ENCODE peak calls at places on chromosomes 3 and 15, in four cellular contexts. S is CD8-positive, alpha-beta T cell; X is IMR-90; G is thoracic aorta. B is an unnamed sample.

GRCh38 chr3:136078421-136079364 is 113.2 kb downstream of the PPP2R3A start:
- DNase-seq in S (no peak), X (peak), G (no peak), B (no peak)

GRCh38 chr15:25246641-25247417 is 192.0 kb downstream of the UBE3A start:
- DNase-seq in S (no peak), X (no peak), G (no peak), B (peak)

GRCh38 chr3:196979545-196979944 is 10.9 kb upstream of the PIGZ start:
- DNase-seq in S (no peak), X (peak), G (no peak), B (no peak)

GRCh38 chr3:57652203-57652602 is 40.7 kb downstream of the DENND6A start:
- DNase-seq in S (no peak), X (no peak), G (no peak), B (no peak)

GRCh38 chr15:74869726-74870407 is 3.3 kb downstream of the SCAMP2 start:
- DNase-seq in S (no peak), X (peak), G (no peak), B (peak)

GRCh38 chr15:69305204-69305931 is 6.7 kb downstream of the PAQR5 start:
- DNase-seq in S (no peak), X (peak), G (peak), B (no peak)

GRCh38 chr3:97795951-97796350 is 25.9 kb upstream of the CRYBG3 start:
- DNase-seq in S (no peak), X (no peak), G (no peak), B (no peak)

GRCh38 chr3:18743761-18744160 is 318.6 kb upstream of the SATB1 start:
- DNase-seq in S (no peak), X (no peak), G (no peak), B (no peak)

GRCh38 chr3:71489315-71489761 is 94.2 kb downstream of the FOXP1 start:
- DNase-seq in S (no peak), X (no peak), G (no peak), B (no peak)

GRCh38 chr3:62539762-62540161 is 166.4 kb upstream of the FEZF2 start:
- DNase-seq in S (no peak), X (no peak), G (no peak), B (no peak)

GRCh38 chr3:64353256-64353655 is 128.0 kb upstream of the PRICKLE2 start:
- DNase-seq in S (no peak), X (peak), G (no peak), B (no peak)

GRCh38 chr3:16978234-16978920 is 93.6 kb downstream of the PLCL2 start:
- DNase-seq in S (no peak), X (peak), G (no peak), B (no peak)

GRCh38 chr15:80061581-80061980 is 2.1 kb downstream of the ZFAND6 start:
- DNase-seq in S (no peak), X (peak), G (no peak), B (no peak)

GRCh38 chr15:63923993-63924950 is 90.5 kb upstream of the HERC1 start:
- DNase-seq in S (no peak), X (no peak), G (no peak), B (no peak)

GRCh38 chr3:112302881-112303761 is 9.1 kb upstream of the SLC9C1 start:
- DNase-seq in S (no peak), X (peak), G (no peak), B (no peak)

GRCh38 chr3:116445291-116445841 is at the start of gene LSAMP:
- DNase-seq in S (no peak), X (peak), G (no peak), B (no peak)

GRCh38 chr3:182921665-182922355 is 58.5 kb downstream of the DCUN1D1 start:
- DNase-seq in S (no peak), X (peak), G (no peak), B (no peak)

GRCh38 chr15:46685096-46685495 is 1032.2 kb upstream of the SEMA6D start:
- DNase-seq in S (no peak), X (no peak), G (no peak), B (no peak)

GRCh38 chr3:45700570-45701073 is 11.4 kb downstream of the SACM1L start:
- DNase-seq in S (no peak), X (no peak), G (no peak), B (no peak)

GRCh38 chr15:95912280-95912625 is 418.2 kb upstream of the NR2F2 start:
- DNase-seq in S (no peak), X (no peak), G (no peak), B (no peak)

GRCh38 chr3:106263556-106263955 is 394.7 kb upstream of the CBLB start:
- DNase-seq in S (no peak), X (no peak), G (no peak), B (no peak)

GRCh38 chr3:127423856-127424765 is 136.3 kb upstream of the PRR20G start:
- DNase-seq in S (no peak), X (no peak), G (no peak), B (no peak)

GRCh38 chr3:127669541-127670228 is 3.1 kb upstream of the ABTB1 start:
- DNase-seq in S (no peak), X (no peak), G (no peak), B (no peak)

GRCh38 chr15:92062505-92062904 is 209.0 kb downstream of the SLCO3A1 start:
- DNase-seq in S (no peak), X (no peak), G (no peak), B (no peak)

GRCh38 chr3:55147856-55148720 is 220.2 kb upstream of the LRTM1 start:
- DNase-seq in S (no peak), X (peak), G (no peak), B (no peak)

GRCh38 chr3:184591789-184592188 is 30.2 kb downstream of the EPHB3 start:
- DNase-seq in S (no peak), X (no peak), G (no peak), B (no peak)

GRCh38 chr15:56968821-56969220 is 50.4 kb downstream of the TCF12 start:
- DNase-seq in S (no peak), X (no peak), G (no peak), B (no peak)

GRCh38 chr3:184620101-184620798 is 58.7 kb downstream of the EPHB3 start:
- DNase-seq in S (no peak), X (peak), G (no peak), B (no peak)

GRCh38 chr15:101451192-101451799 is 38.2 kb downstream of the PCSK6 start:
- DNase-seq in S (no peak), X (no peak), G (no peak), B (no peak)

GRCh38 chr15:68693071-68693470 is 114.3 kb downstream of the CORO2B start:
- DNase-seq in S (no peak), X (peak), G (no peak), B (no peak)

GRCh38 chr3:63324621-63325020 is 46.5 kb downstream of the SYNPR start:
- DNase-seq in S (no peak), X (no peak), G (no peak), B (no peak)

GRCh38 chr3:35528728-35529127 is 110.6 kb upstream of the ARPP21 start:
- DNase-seq in S (no peak), X (no peak), G (no peak), B (no peak)

GRCh38 chr15:99983894-99984293 is 250.7 kb upstream of the LYSMD4 start:
- DNase-seq in S (no peak), X (no peak), G (no peak), B (no peak)
- H3K4me3 ChIP-seq in S (no peak), X (no peak), G (no peak), B (no peak)

DNA sequence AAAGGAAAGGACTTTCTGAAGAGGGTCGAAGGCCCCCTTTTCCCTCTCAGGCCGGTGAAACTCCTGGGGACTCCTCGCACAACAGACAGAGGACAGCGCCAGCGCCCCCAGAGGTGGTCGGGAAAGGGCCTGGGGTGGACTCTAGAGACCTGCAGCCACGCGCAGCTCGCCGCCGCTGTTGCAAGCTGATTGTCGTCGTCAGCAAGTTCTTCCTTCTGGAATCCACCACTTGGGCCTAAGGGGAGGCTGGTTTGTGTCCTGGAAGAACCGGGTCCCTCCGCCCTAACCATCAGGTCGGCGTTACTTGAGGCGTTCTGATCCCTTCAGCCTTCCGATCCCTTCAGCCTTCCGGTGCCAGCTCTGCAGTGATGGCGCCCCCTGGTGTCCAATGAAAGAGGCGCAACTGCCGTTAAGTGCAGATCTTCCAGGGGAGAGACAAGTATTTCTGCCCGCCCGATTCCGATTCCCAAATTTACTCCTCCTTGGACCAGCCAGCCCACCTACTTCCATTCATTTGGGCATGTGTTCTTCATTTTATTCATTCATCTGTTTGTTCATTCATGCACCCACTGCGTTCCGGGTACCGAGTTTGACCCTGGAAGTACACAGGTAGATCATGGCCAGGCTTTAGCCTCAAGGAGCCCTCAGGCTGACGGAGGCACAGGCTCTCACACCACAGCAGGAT is 77.2 kb upstream of the SLC6A11 start:
- DNase-seq in S (peak), X (peak), G (peak), B (peak)
- H3K4me3 ChIP-seq in S (peak), X (peak), G (peak), B (peak)

DNA sequence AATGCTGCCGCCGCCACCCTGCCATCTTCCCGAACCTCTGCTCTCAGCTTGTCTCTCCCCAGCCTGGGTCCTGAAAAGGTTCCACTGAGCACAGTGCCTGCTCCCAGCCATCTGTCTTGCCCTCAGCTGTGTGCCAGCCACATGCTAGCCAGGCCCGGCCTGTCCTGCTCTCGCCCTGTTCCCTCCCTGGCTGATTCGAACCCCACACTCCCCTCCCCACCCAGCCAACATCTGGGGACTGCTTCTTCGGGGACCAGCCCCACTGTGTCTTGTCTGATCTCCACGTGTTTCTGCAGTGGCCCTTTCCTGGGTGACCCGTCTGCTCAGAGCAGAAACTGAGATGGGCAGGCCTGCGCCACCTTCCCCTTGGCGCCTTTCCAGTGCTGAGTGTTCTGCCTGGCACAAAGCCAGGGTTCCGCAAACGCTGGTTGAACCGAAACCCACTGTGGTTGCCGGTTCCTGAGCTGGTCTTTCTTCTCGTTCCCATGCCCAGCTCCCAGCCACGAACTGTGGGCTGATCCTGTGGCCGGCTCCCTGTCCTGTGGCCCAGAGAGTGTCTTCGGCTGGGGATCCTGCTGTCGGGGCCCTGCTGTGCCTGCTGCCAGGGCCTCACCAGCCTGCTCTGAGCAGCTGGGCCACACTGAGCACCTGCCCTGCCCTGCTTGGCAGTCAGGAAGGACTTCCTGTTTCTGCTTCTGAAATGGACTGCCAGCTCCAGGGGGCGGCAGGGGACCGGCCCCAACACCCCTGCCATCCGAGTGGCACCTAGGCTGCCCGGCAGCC is 62.7 kb upstream of the KLF13 start:
- DNase-seq in S (peak), X (no peak), G (no peak), B (peak)
- H3K4me3 ChIP-seq in S (peak), X (no peak), G (no peak), B (no peak)

GRCh38 chr15:78619022-78619950 is 1.5 kb downstream of the CHRNA3 start:
- DNase-seq in S (no peak), X (no peak), G (no peak), B (no peak)

GRCh38 chr15:78620021-78620838 is 566 bp downstream of the CHRNA3 start:
- DNase-seq in S (no peak), X (no peak), G (no peak), B (no peak)

GRCh38 chr15:78618064-78618463 is 2.7 kb downstream of the CHRNA3 start:
- DNase-seq in S (no peak), X (no peak), G (no peak), B (no peak)

GRCh38 chr15:78617131-78617915 is 3.5 kb downstream of the CHRNA3 start:
- DNase-seq in S (no peak), X (no peak), G (no peak), B (no peak)

GRCh38 chr15:78618490-78618934 is 2.3 kb downstream of the CHRNA3 start:
- DNase-seq in S (peak), X (peak), G (peak), B (peak)
- H3K4me3 ChIP-seq in S (no peak), X (no peak), G (no peak), B (no peak)

DNA sequence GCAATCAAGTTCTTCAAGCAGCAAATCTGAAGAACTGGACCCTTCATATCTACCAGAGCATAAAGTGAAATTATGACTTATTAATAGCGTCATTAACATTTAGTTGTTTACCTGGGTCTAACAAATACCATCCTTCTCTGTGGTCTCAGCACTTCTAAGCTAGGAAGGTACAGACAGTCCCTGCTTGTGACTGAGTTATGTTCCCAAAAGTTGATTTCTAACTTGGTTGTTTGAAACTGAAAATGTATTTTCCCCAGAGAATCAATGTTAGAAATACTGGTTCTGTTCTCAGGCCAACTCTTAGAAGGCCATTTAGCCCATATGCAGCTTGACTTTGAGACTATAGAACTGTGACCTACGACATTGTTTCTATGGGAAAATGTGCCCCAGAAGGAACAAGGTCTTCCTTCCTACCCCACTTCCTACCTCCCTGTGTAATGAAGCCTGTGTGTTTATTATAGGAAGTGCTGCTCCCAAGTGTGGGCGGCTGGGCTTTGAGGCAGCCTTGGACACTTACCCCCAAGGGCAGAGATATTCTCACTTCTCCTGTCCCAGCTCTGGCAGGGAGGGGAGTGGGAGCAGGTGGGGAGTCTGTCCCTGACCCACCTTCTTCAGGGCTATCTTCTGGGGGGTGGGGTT is 12.2 kb upstream of the MAPK6 start:
- DNase-seq in S (no peak), X (no peak), G (no peak), B (no peak)
- H3K4me3 ChIP-seq in S (no peak), X (no peak), G (no peak), B (no peak)

DNA sequence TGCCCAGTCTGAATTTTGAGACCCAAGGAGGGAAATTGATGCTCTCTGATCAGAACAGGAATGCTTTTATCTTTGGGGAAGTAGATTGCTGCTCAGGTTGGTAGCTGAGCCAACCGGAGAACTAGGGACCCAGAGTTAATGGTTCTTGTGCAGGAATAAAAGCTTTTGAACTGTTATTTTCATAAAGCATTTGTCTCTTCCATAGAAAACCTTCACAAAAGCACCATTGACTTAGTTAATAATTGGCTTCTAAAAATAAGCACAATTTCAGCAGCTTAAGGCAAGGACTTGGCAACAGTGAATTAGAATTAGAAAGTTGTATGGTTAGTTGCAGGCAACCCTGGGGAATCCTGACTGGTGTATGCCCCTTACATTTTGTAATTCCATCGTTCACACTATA is 53.8 kb downstream of the MAP2K1 start:
- DNase-seq in S (no peak), X (no peak), G (no peak), B (no peak)
- H3K4me3 ChIP-seq in S (no peak), X (no peak), G (no peak), B (no peak)

GRCh38 chr3:12288466-12289129 is at the start of gene PPARG:
- DNase-seq in S (no peak), X (no peak), G (no peak), B (no peak)

GRCh38 chr3:12287727-12288465 is 974 bp upstream of the PPARG start:
- DNase-seq in S (no peak), X (no peak), G (no peak), B (no peak)

GRCh38 chr3:12285003-12285555 is 3.8 kb upstream of the PPARG start:
- DNase-seq in S (no peak), X (no peak), G (no peak), B (no peak)

GRCh38 chr3:12286504-12286903 is 2.4 kb upstream of the PPARG start:
- DNase-seq in S (no peak), X (no peak), G (no peak), B (no peak)

GRCh38 chr3:12286927-12287726 is 1.7 kb upstream of the PPARG start:
- DNase-seq in S (no peak), X (no peak), G (no peak), B (no peak)
- H3K4me3 ChIP-seq in S (no peak), X (peak), G (peak), B (peak)

DNA sequence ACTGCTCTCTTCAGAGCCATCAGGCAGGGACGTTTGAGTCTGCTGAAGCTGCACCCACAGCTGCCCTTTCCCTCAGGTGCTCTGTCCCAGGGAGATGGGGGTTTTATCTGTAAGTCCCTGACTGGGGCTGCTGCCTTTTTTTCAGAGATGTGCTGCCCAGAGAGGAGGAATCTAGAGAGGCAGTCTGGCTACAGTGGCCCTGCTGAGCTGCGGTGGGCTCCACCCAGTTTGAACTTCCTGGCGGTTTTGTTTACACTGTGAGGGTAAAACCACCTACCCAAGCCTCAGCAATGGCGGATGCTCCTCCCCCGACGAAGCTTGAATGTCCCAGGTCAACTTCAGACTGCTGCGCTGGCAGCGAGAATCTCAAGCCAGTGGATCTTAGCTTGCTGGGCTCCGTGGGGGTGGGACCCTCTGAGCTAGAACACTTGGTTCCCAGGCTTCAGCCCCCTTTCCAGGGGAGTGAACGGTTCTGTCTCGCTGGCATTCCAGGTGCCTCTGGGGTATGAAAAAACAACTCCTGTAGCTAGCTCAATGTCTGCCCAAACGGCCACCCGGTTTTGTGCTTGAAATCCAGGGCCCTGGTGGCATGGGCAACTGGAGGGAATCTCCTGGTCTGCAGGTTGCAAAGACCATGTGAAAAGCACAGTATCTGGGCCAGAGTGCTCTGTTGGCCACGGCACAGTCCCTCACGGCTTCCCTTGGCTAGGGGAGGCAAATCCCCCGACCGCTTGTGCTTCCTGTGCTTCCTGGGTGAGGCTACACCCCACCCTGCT is 21.1 kb upstream of the ST6GAL1 start:
- DNase-seq in S (peak), X (no peak), G (no peak), B (no peak)
- H3K4me3 ChIP-seq in S (peak), X (no peak), G (no peak), B (no peak)